ENCODE peak calls at places on chromosomes 13 and 19, in nine cellular contexts. G is DMS53; J is ACHN; X is astrocyte of the hippocampus; K is NCI-H524; D is left colon; E is activated CD8-positive, alpha-beta memory T cell treated with anti-CD3 and anti-CD28 coated beads, Interleukin-2, amount 50 U/mL, for 48 hours; F is breast epithelium; H is HL-60. V is an unnamed sample.

GRCh38 chr19:11418518-11419506 is at the start of gene RGL3:
- DNase-seq in E (no peak), D (no peak), G (peak; percentile 79), F (no peak), X (peak; percentile 12), K (no peak), J (peak; percentile 40), H (no peak), V (peak; percentile 77)

GRCh38 chr19:50333737-50334617 is 4.8 kb upstream of the KCNC3 start:
- DNase-seq in F (peak; percentile 74), K (peak; percentile 64), G (peak; percentile 86), X (peak; percentile 89), D (peak; percentile 50), J (peak; percentile 37), E (peak; percentile 96), H (peak; percentile 34), V (peak; percentile 82)

GRCh38 chr13:57874530-57874929 is 243.0 kb downstream of the PCDH17 start:
- DNase-seq in H (no peak), X (peak; percentile 43), G (no peak), F (no peak), E (no peak), K (no peak), J (no peak), D (no peak), V (no peak)

GRCh38 chr13:113096052-113096744 is 9.4 kb upstream of the F7 start:
- DNase-seq in J (no peak), D (no peak), F (no peak), G (no peak), H (no peak), E (no peak), K (no peak), X (no peak), V (no peak)

GRCh38 chr19:38702278-38702677 is 42.0 kb downstream of the CAPN12 start:
- DNase-seq in K (no peak), F (no peak), X (no peak), D (no peak), E (no peak), G (no peak), H (no peak), J (no peak), V (no peak)

GRCh38 chr19:16205205-16206045 is 7.7 kb downstream of the AP1M1 start:
- DNase-seq in G (no peak), D (no peak), K (no peak), H (no peak), E (no peak), J (no peak), F (no peak), X (no peak), V (no peak)

GRCh38 chr13:26465514-26465913 is 92.0 kb upstream of the WASF3 start:
- DNase-seq in J (no peak), K (no peak), F (no peak), H (no peak), G (no peak), D (no peak), E (no peak), X (no peak), V (no peak)

GRCh38 chr19:13155472-13156284 is 5.5 kb downstream of the IER2 start:
- DNase-seq in X (peak; percentile 81), E (peak; percentile 85), F (peak; percentile 82), D (peak; percentile 87), H (peak; percentile 80), K (peak; percentile 22), J (peak; percentile 54), G (peak; percentile 84), V (peak; percentile 86)

GRCh38 chr13:98022210-98022609 is 68.7 kb downstream of the IPO5 start:
- DNase-seq in K (no peak), E (no peak), G (peak; percentile 50), D (no peak), F (no peak), X (peak; percentile 89), J (peak; percentile 35), H (no peak), V (no peak)

GRCh38 chr13:110149036-110149435 is 157.9 kb downstream of the COL4A1 start:
- DNase-seq in K (no peak), D (no peak), J (no peak), H (no peak), E (no peak), G (no peak), X (peak; percentile 55), F (no peak), V (no peak)

GRCh38 chr13:91698308-91698707 is 299.9 kb downstream of the GPC5 start:
- DNase-seq in F (no peak), X (no peak), E (no peak), D (no peak), J (no peak), H (no peak), G (no peak), K (no peak), V (no peak)

GRCh38 chr19:17283504-17283996 is 1.8 kb downstream of the ANKLE1 start:
- DNase-seq in X (no peak), J (no peak), H (no peak), K (no peak), G (no peak), D (no peak), F (no peak), E (no peak), V (no peak)

V was measured in stomach.